ENCODE peak calls at places on chromosomes 16 and 17, in four cellular contexts. One of them, this sample, is unnamed.

GRCh38 chr16:1380195-1380594 is 28.5 kb downstream of the GNPTG start:
- DNase-seq in cardiac fibroblast: no peak
- DNase-seq in CD8-positive, alpha-beta T cell: no peak
- DNase-seq in AG04450: no peak
- DNase-seq in this sample: no peak

GRCh38 chr17:3039748-3040147 is 23.7 kb downstream of the OR1D5 start:
- DNase-seq in cardiac fibroblast: no peak
- DNase-seq in CD8-positive, alpha-beta T cell: no peak
- DNase-seq in AG04450: no peak
- DNase-seq in this sample: no peak

GRCh38 chr17:76585649-76586593 is at the start of gene ST6GALNAC2:
- DNase-seq in cardiac fibroblast: no peak
- DNase-seq in CD8-positive, alpha-beta T cell: peak
- DNase-seq in AG04450: no peak
- DNase-seq in this sample: peak

GRCh38 chr16:23571895-23572294 is 14.4 kb downstream of the UBFD1 start:
- DNase-seq in cardiac fibroblast: no peak
- DNase-seq in CD8-positive, alpha-beta T cell: no peak
- DNase-seq in AG04450: no peak
- DNase-seq in this sample: no peak

GRCh38 chr17:35568561-35568960 is 7.9 kb upstream of the SLFN14 start:
- DNase-seq in cardiac fibroblast: peak
- DNase-seq in CD8-positive, alpha-beta T cell: no peak
- DNase-seq in AG04450: no peak
- DNase-seq in this sample: no peak

GRCh38 chr16:85446846-85447656 is 166.1 kb upstream of the GSE1 start:
- DNase-seq in cardiac fibroblast: no peak
- DNase-seq in CD8-positive, alpha-beta T cell: peak
- DNase-seq in AG04450: no peak
- DNase-seq in this sample: no peak

GRCh38 chr17:7440113-7440822 is 956 bp downstream of the FGF11 start:
- DNase-seq in cardiac fibroblast: peak
- DNase-seq in CD8-positive, alpha-beta T cell: peak
- DNase-seq in AG04450: no peak
- DNase-seq in this sample: no peak

GRCh38 chr17:12830692-12831363 is 41.5 kb downstream of the ARHGAP44 start:
- DNase-seq in cardiac fibroblast: no peak
- DNase-seq in CD8-positive, alpha-beta T cell: no peak
- DNase-seq in AG04450: no peak
- DNase-seq in this sample: no peak

GRCh38 chr16:87801679-87802300 is 36.0 kb upstream of the KLHDC4 start:
- DNase-seq in cardiac fibroblast: no peak
- DNase-seq in CD8-positive, alpha-beta T cell: no peak
- DNase-seq in AG04450: no peak
- DNase-seq in this sample: no peak

GRCh38 chr17:36920032-36921000 is 17.0 kb upstream of the LHX1 start:
- DNase-seq in cardiac fibroblast: peak
- DNase-seq in CD8-positive, alpha-beta T cell: no peak
- DNase-seq in AG04450: no peak
- DNase-seq in this sample: no peak

GRCh38 chr17:34398990-34399389 is 36.0 kb upstream of the CCL1 start:
- DNase-seq in cardiac fibroblast: no peak
- DNase-seq in CD8-positive, alpha-beta T cell: no peak
- DNase-seq in AG04450: no peak
- DNase-seq in this sample: no peak

GRCh38 chr16:49405123-49405522 is 31.5 kb downstream of the C16orf78 start:
- DNase-seq in cardiac fibroblast: no peak
- DNase-seq in CD8-positive, alpha-beta T cell: no peak
- DNase-seq in AG04450: no peak
- DNase-seq in this sample: no peak

GRCh38 chr17:18146980-18147379 is 36.6 kb upstream of the ALKBH5 start:
- DNase-seq in cardiac fibroblast: no peak
- DNase-seq in CD8-positive, alpha-beta T cell: no peak
- DNase-seq in AG04450: no peak
- DNase-seq in this sample: no peak

GRCh38 chr17:45291170-45291805 is 25.5 kb downstream of the MAP3K14 start:
- DNase-seq in cardiac fibroblast: no peak
- DNase-seq in CD8-positive, alpha-beta T cell: no peak
- DNase-seq in AG04450: no peak
- DNase-seq in this sample: no peak

GRCh38 chr17:49616086-49616485 is 40.4 kb downstream of the NXPH3 start:
- DNase-seq in cardiac fibroblast: peak
- DNase-seq in CD8-positive, alpha-beta T cell: no peak
- DNase-seq in AG04450: no peak
- DNase-seq in this sample: no peak
- TF ChIP-seq CTCF in cardiac fibroblast: peak
- TF ChIP-seq CTCF in CD8-positive, alpha-beta T cell: no peak
- TF ChIP-seq CTCF in AG04450: peak
- TF ChIP-seq CTCF in this sample: peak

DNA sequence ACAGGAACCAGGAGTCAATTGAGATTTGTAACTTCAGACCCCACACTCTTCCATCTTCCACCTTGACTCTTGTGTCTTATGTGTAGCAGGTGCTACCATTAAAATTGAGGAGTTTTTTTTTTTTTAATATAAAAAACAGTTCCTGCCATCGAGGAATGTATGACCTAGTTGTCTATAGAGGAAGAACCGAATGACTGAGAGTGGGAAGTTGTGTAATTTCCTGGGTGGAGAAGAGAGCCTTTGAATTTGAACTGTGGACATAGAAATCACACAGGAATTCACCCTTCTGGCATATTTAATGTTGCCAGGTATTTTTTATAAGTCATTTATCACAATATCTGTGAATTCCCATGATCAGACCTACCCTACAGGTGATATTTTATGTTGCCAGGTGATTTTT is 22.0 kb downstream of the SP2 start:
- DNase-seq in cardiac fibroblast: peak
- DNase-seq in CD8-positive, alpha-beta T cell: no peak
- DNase-seq in AG04450: no peak
- DNase-seq in this sample: no peak
- TF ChIP-seq CTCF in cardiac fibroblast: no peak
- TF ChIP-seq CTCF in CD8-positive, alpha-beta T cell: no peak
- TF ChIP-seq CTCF in AG04450: no peak
- TF ChIP-seq CTCF in this sample: no peak

GRCh38 chr16:66274335-66275110 is 92.0 kb upstream of the CDH5 start:
- DNase-seq in cardiac fibroblast: peak
- DNase-seq in CD8-positive, alpha-beta T cell: no peak
- DNase-seq in AG04450: no peak
- DNase-seq in this sample: no peak
- TF ChIP-seq CTCF in cardiac fibroblast: peak
- TF ChIP-seq CTCF in CD8-positive, alpha-beta T cell: no peak
- TF ChIP-seq CTCF in AG04450: peak
- TF ChIP-seq CTCF in this sample: no peak

DNA sequence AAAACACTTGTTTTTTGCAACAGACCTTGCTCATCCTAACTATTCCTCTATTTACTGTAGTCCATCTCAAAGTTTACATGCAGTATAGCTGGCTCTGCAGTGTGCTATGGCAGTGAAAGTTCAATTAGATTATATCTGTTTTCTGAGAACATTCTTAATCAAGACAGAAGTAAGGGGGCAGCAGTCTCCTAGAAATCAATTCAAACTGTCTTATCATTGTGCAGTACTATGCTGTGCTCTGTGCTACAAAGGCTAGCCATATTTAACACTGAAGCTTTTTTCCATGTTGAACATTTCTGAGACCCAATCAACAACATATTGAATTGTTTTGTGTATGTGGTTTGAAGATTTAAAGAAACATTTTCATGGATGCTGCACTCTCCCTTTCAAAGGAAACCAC is 11.4 kb downstream of the NETO2 start:
- DNase-seq in cardiac fibroblast: no peak
- DNase-seq in CD8-positive, alpha-beta T cell: no peak
- DNase-seq in AG04450: no peak
- DNase-seq in this sample: no peak
- TF ChIP-seq CTCF in cardiac fibroblast: no peak
- TF ChIP-seq CTCF in CD8-positive, alpha-beta T cell: no peak
- TF ChIP-seq CTCF in AG04450: peak
- TF ChIP-seq CTCF in this sample: no peak

DNA sequence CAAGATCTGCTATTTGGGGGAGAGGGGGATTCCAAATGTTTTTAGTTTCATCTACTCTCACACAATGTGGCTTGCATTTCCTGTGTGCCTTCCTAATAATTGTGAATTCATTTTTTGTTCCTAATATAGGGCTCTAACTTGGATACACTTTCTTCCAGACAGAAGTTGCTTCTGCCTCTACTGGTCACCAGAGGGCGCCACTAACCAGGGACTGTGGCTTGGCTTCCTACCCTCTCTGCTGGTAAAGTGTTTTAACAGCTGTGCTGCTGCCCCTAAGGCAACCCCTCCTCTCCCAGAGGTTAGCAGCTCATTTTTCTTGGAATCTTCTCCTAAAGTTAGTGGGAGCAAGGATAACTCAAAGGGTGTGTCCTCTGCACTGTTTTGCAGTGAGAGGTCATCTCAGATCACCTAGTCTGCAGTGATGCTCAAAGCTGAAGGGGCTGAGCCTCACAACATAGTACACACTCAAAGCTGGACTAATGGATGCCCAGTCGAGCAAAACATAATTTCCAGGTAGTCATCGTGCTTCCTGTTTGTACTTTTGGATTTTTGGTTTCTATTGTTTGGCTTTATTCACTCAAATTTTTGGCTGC is 5.0 kb upstream of the PRSS54 start:
- DNase-seq in cardiac fibroblast: peak
- DNase-seq in CD8-positive, alpha-beta T cell: no peak
- DNase-seq in AG04450: no peak
- DNase-seq in this sample: no peak
- TF ChIP-seq CTCF in cardiac fibroblast: peak
- TF ChIP-seq CTCF in CD8-positive, alpha-beta T cell: peak
- TF ChIP-seq CTCF in AG04450: peak
- TF ChIP-seq CTCF in this sample: peak

DNA sequence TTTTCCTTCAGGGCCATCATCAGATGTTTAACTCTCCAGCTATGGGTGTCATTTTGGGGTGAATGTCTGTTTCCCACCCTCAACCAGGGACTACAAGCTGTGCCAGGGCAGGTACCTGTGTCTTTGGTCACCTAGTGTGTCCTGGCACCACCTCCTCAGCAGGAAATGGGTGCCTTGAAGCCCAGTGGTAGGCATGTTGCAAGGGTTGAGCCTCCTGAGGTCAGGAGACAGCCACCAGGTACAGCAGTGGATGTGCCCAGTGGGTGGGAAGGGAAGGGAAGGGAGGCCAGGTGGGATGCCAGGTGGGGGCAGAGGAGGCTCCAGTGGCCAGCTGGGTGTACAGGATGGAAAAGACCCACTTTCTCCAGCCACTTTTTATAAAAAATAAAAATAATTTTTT is 25.5 kb upstream of the ADORA2B start:
- DNase-seq in cardiac fibroblast: no peak
- DNase-seq in CD8-positive, alpha-beta T cell: no peak
- DNase-seq in AG04450: no peak
- DNase-seq in this sample: no peak
- TF ChIP-seq CTCF in cardiac fibroblast: no peak
- TF ChIP-seq CTCF in CD8-positive, alpha-beta T cell: no peak
- TF ChIP-seq CTCF in AG04450: no peak
- TF ChIP-seq CTCF in this sample: no peak

GRCh38 chr16:54414671-54415070 is 128.1 kb upstream of the IRX3 start:
- DNase-seq in cardiac fibroblast: no peak
- DNase-seq in CD8-positive, alpha-beta T cell: no peak
- DNase-seq in AG04450: no peak
- DNase-seq in this sample: no peak

GRCh38 chr16:54411555-54411954 is 125.0 kb upstream of the IRX3 start:
- DNase-seq in cardiac fibroblast: no peak
- DNase-seq in CD8-positive, alpha-beta T cell: no peak
- DNase-seq in AG04450: no peak
- DNase-seq in this sample: no peak

GRCh38 chr16:54412777-54413455 is 126.3 kb upstream of the IRX3 start:
- DNase-seq in cardiac fibroblast: no peak
- DNase-seq in CD8-positive, alpha-beta T cell: no peak
- DNase-seq in AG04450: no peak
- DNase-seq in this sample: no peak

GRCh38 chr16:54407596-54407995 is 121.0 kb upstream of the IRX3 start:
- DNase-seq in cardiac fibroblast: peak
- DNase-seq in CD8-positive, alpha-beta T cell: no peak
- DNase-seq in AG04450: no peak
- DNase-seq in this sample: no peak

GRCh38 chr16:54409982-54410381 is 123.4 kb upstream of the IRX3 start:
- DNase-seq in cardiac fibroblast: no peak
- DNase-seq in CD8-positive, alpha-beta T cell: no peak
- DNase-seq in AG04450: no peak
- DNase-seq in this sample: no peak
- TF ChIP-seq CTCF in cardiac fibroblast: no peak
- TF ChIP-seq CTCF in CD8-positive, alpha-beta T cell: no peak
- TF ChIP-seq CTCF in AG04450: no peak
- TF ChIP-seq CTCF in this sample: no peak